ENCODE peak calls at places on chromosomes 5 and 9, in eight cellular contexts. Q is suprapubic skin, P is fibroblast of mammary gland, U is cardiac fibroblast, D is breast epithelium, G is NT2/D1, L is skeletal muscle cell, Z is adipocyte. F is an unnamed sample.

GRCh38 chr5:94945656-94946055 is 327.2 kb downstream of the SLF1 start:
- DNase-seq in Z (no peak), D (no peak), G (no peak), Q (no peak), U (no peak), P (no peak), L (no peak), F (no peak)

GRCh38 chr5:149284501-149284900 is 12.8 kb downstream of the AFAP1L1 start:
- DNase-seq in L (no peak), G (no peak), D (no peak), Z (peak; percentile 42), P (peak; percentile 81), Q (no peak), U (peak; percentile 75), F (no peak)

GRCh38 chr5:151924564-151925395 is at the start of gene GLRA1:
- DNase-seq in D (no peak), L (peak; percentile 2), P (peak; percentile 32), U (peak; percentile 54), G (peak; percentile 46), Z (peak; percentile 64), Q (no peak), F (no peak)

GRCh38 chr9:122075135-122076030 is 17.7 kb downstream of the TTLL11 start:
- DNase-seq in Q (no peak), G (no peak), P (no peak), U (no peak), Z (no peak), L (no peak), D (no peak), F (no peak)

GRCh38 chr9:21559402-21560280 is 77.5 kb upstream of the IFNE start:
- DNase-seq in Z (peak; percentile 82), U (peak; percentile 78), P (peak; percentile 66), L (no peak), Q (peak; percentile 72), G (no peak), D (peak; percentile 51), F (no peak)

GRCh38 chr9:75488714-75489100 is 400.4 kb downstream of the OSTF1 start:
- DNase-seq in Z (no peak), P (no peak), G (no peak), L (no peak), Q (no peak), D (no peak), U (no peak), F (no peak)

GRCh38 chr9:129619787-129620668 is 873 bp downstream of the C9orf50 start:
- DNase-seq in Z (peak; percentile 70), P (no peak), U (no peak), G (no peak), L (no peak), D (no peak), Q (no peak), F (no peak)

GRCh38 chr5:172624996-172625939 is 15.8 kb upstream of the NEURL1B start:
- DNase-seq in G (no peak), L (no peak), P (no peak), Z (no peak), U (no peak), D (no peak), Q (no peak), F (no peak)

GRCh38 chr9:90433398-90433890 is 209.2 kb downstream of the DIRAS2 start:
- DNase-seq in D (peak; percentile 48), Z (no peak), P (no peak), G (peak; percentile 76), U (peak; percentile 32), Q (no peak), L (peak; percentile 3), F (peak; percentile 34)

GRCh38 chr5:137405393-137405792 is 93.7 kb downstream of the SPOCK1 start:
- DNase-seq in L (no peak), Q (no peak), Z (no peak), G (no peak), D (no peak), P (no peak), U (no peak), F (no peak)

GRCh38 chr5:172168311-172168710 is 19.7 kb downstream of the STK10 start:
- DNase-seq in U (no peak), Z (no peak), L (no peak), Q (no peak), D (no peak), P (no peak), G (no peak), F (no peak)

GRCh38 chr9:37300620-37301368 is 121.7 kb upstream of the GRHPR start:
- DNase-seq in L (no peak), Z (no peak), Q (no peak), U (peak; percentile 32), G (no peak), D (no peak), P (peak; percentile 49), F (no peak)

DNA sequence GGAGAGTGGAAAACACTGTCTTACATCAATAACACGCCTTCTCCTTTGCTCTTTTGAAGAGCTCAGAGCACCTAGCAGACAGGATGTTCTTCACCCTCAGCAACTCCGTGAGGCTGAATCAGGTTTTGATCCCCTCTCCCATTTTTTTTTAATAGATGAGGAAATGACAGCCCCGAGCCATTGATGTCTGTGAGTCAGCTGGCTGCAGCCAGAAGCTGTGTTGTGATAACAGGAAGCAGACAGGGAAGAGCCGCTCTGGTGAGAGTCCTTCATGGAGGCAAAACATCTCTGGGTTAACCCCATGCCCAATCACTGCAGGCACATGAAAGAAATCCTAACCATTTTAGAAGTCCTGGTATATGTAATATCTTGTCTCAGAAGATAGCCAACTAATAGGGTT is 568.8 kb downstream of the CCDC171 start:
- DNase-seq in Z (peak; percentile 51), U (no peak), L (no peak), Q (no peak), D (no peak), P (peak; percentile 43), G (no peak), F (no peak)
- H3K4me3 ChIP-seq in Z (no peak overlapping the region), U (no peak overlapping the region), L (no peak overlapping the region), Q (no peak overlapping the region), D (no peak overlapping the region), P (no peak overlapping the region), G (no peak overlapping the region), F (no peak overlapping the region)

DNA sequence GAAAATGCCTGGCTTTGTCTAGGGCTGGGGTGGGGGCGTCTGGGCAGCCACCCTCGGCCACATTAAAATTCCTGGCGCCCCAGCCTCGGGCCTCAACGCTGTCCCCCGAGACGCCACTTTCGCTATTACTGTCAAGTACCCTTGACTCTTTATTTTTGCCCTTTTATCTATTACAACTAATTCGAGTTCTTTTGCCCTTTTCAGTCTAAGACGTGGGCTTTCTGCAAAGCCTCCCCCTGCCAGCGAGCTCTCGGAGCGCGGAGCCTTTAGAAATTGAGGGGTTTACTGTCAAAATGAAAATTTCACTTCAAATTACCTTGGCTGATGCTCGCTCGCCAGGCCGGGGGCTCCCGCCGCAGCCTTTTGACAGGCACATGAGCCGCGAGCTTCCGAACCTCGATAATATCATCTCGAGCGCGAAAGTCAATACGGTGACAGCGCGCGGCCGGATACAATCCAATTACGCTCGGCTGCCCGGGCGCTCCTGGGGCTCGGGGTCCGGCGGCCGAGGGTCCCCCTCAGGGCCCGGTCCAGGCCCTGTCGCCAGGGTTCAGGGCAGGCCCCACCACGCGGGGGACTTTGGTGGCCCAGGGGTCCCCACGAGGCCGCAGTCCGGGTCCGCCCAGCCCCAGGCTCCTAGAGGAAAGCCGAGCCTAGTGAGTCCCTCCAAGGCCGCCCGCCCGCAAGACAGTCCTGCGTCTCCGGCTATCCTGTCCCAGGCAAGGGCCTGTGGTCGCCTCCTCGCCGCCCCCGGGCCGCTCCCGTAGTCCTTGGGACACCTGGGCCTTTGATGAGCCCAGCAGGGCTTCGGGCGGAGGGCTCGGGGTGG is 6.7 kb downstream of the IRX4 start:
- DNase-seq in Q (no peak), P (no peak), U (no peak), L (no peak), Z (peak; percentile 4), G (no peak), D (no peak), F (no peak)
- H3K4me3 ChIP-seq in Q (peak overlapping the region; percentile 14), P (no peak overlapping the region), U (no peak overlapping the region), L (no peak overlapping the region), Z (no peak overlapping the region), G (peak overlapping the region; percentile 24), D (no peak overlapping the region), F (no peak overlapping the region)

DNA sequence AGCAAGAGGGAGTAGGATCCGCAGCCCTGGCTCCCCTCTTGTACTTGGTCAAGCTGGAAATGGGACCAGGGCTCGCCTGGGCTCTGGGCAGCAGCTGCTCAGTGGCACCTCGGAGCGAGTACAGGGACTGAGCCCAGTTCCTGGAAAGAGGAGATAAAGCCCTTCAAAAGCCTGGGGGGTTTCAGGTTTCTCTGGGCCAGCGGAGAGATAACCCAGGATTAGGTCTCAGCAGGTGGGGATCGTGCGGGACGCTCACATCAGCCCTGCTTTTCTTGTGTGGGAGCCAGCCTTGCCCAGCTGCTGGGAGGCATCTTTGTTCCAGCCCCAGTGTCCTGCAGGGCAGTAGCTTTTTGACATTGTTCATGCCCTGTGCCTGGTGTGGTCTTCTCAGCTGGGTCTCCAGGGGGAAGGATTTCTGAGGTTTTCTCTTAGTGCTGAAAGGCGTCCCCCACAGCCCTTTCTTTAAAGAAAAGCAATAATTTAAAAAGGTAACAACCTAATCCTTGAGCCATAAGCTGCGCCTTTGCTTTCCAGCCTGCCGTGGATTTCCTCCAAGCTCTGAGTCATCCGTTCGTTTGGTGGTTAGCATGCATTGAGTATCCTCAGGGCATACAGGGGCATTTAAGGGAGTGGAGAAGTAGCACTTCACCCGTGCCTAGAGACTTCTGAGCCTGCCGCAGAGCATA is 657 bp upstream of the TNC start:
- DNase-seq in D (peak; percentile 65), U (peak; percentile 73), Q (no peak), P (peak; percentile 92), L (peak; percentile 80), Z (peak; percentile 96), G (peak; percentile 79), F (peak; percentile 92)
- H3K4me3 ChIP-seq in D (peak overlapping the region; percentile 26), U (peak overlapping the region; percentile 37), Q (peak overlapping the region; percentile 30), P (peak overlapping the region; percentile 65), L (peak overlapping the region; percentile 48), Z (peak overlapping the region; percentile 85), G (peak overlapping the region; percentile 60), F (peak overlapping the region; percentile 81)

GRCh38 chr5:57185301-57185700 is 11.4 kb downstream of the GPBP1 start:
- DNase-seq in G (no peak), Q (no peak), U (no peak), L (no peak), P (peak; percentile 37), Z (no peak), D (no peak), F (no peak)
- H3K4me3 ChIP-seq in G (no peak overlapping the region), Q (no peak overlapping the region), U (no peak overlapping the region), L (no peak overlapping the region), P (no peak overlapping the region), Z (peak overlapping the region; percentile 5), D (no peak overlapping the region), F (no peak overlapping the region)

GRCh38 chr9:101433229-101433628 is 2.3 kb downstream of the ALDOB start:
- DNase-seq in L (no peak), Z (no peak), U (no peak), Q (no peak), D (no peak), P (no peak), G (no peak), F (no peak)
- H3K4me3 ChIP-seq in L (no peak overlapping the region), Z (no peak overlapping the region), U (no peak overlapping the region), Q (no peak overlapping the region), D (no peak overlapping the region), P (no peak overlapping the region), G (no peak overlapping the region), F (no peak overlapping the region)

DNA sequence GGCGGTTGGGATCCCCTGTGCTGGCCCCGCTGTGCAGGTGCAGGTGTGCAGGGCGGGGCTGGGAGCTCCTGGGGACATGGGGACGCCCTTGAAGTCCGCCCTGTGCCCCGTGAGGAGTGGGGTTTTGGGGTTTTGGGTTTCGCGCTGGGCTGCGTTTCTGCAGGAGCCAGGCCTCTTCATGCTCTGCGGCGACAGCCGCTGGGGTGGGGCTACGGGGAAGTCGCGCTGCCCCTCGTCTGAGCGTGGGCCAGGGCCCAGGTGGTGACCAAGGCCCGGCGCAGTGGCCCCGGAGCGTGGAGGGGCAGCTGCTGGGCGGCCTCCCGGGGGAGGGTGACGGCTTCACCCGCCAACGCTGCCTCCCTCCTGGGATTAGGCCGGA is 47.8 kb upstream of the IRX4 start:
- DNase-seq in D (no peak), G (no peak), L (no peak), U (no peak), Q (no peak), Z (no peak), P (no peak), F (no peak)
- H3K4me3 ChIP-seq in D (peak overlapping the region; percentile 52), G (peak overlapping the region; percentile 64), L (no peak overlapping the region), U (no peak overlapping the region), Q (peak overlapping the region; percentile 48), Z (peak overlapping the region; percentile 75), P (no peak overlapping the region), F (no peak overlapping the region)